ENCODE peak calls at places on chromosomes 12 and 14, in nine cellular contexts. Q, W, V, M, G, I, R, T and U are unnamed samples.
A peak's percentile ranks its signal among the peaks of the same experiment; 100 is the strongest.

GRCh38 chr12:117450186-117450585 is 88.8 kb upstream of the NOS1 start:
- DNase-seq in Q (no peak), W (no peak), V (no peak), M (no peak), G (no peak), I (no peak), R (no peak), T (no peak), U (no peak)

GRCh38 chr12:6074979-6075585 is 49.4 kb downstream of the VWF start:
- DNase-seq in Q (no peak), W (no peak), V (no peak), M (no peak), G (no peak), I (no peak), R (no peak), T (no peak), U (no peak)

GRCh38 chr12:64124511-64125197 is 97.4 kb downstream of the KICS2 start:
- DNase-seq in Q (no peak), W (no peak), V (no peak), M (no peak), G (no peak), I (no peak), R (no peak), T (no peak), U (no peak)

GRCh38 chr12:123991402-123991951 is 18.5 kb downstream of the ZNF664 start:
- DNase-seq in Q (no peak), W (no peak), V (no peak), M (no peak), G (no peak), I (no peak), R (no peak), T (no peak), U (no peak)

GRCh38 chr14:75301666-75302325 is 23.2 kb downstream of the FOS start:
- DNase-seq in Q (no peak), W (peak; percentile 14), V (no peak), M (no peak), G (no peak), I (no peak), R (no peak), T (no peak), U (no peak)

GRCh38 chr12:75660107-75660530 is 148.7 kb upstream of the KRR1 start:
- DNase-seq in Q (no peak), W (peak; percentile 25), V (no peak), M (no peak), G (no peak), I (no peak), R (no peak), T (no peak), U (peak; percentile 99)

GRCh38 chr12:11846504-11846903 is 197.0 kb downstream of the ETV6 start:
- DNase-seq in Q (no peak), W (no peak), V (no peak), M (no peak), G (no peak), I (no peak), R (no peak), T (no peak), U (no peak)

GRCh38 chr12:124776126-124776513 is 87.5 kb downstream of the SCARB1 start:
- DNase-seq in Q (no peak), W (no peak), V (no peak), M (no peak), G (no peak), I (no peak), R (no peak), T (no peak), U (no peak)

GRCh38 chr14:78983126-78983525 is 813.0 kb downstream of the NRXN3 start:
- DNase-seq in Q (no peak), W (no peak), V (no peak), M (no peak), G (no peak), I (no peak), R (no peak), T (no peak), U (no peak)

GRCh38 chr12:56332512-56333196 is 1.1 kb downstream of the PAN2 start:
- DNase-seq in Q (no peak), W (no peak), V (no peak), M (no peak), G (no peak), I (no peak), R (no peak), T (no peak), U (no peak)

GRCh38 chr12:44889162-44889561 is 13.0 kb upstream of the NELL2 start:
- DNase-seq in Q (no peak), W (no peak), V (no peak), M (no peak), G (no peak), I (no peak), R (no peak), T (no peak), U (no peak)

GRCh38 chr14:66483322-66483721 is 2.8 kb upstream of the CCDC196 start:
- DNase-seq in Q (no peak), W (no peak), V (no peak), M (no peak), G (no peak), I (no peak), R (no peak), T (peak; percentile 5), U (no peak)